ENCODE peak calls at places on chromosomes 6 and 20, in eight cellular contexts. P is vagina; O is effector memory CD4-positive, alpha-beta T cell; B is transverse colon; X is OCI-LY7; Q is neuronal stem cell; R is H1; W is HepG2. V is an unnamed sample. For H3K36me3, the result is how much of the 10 kb centered on the place peaks cover.

GRCh38 chr6:31272856-31273626 is 1.1 kb upstream of the HLA-C start:
- DNase-seq in P (no peak), O (no peak), B (no peak), X (peak), Q (no peak), R (no peak), W (no peak), V (no peak)

GRCh38 chr20:43916875-43917371 is 2.3 kb downstream of the TOX2 start:
- DNase-seq in P (no peak), O (no peak), B (no peak), X (no peak), Q (no peak), R (no peak), W (no peak), V (no peak)

GRCh38 chr20:48288930-48289507 is 503.7 kb upstream of the SULF2 start:
- DNase-seq in P (no peak), O (no peak), B (no peak), X (no peak), Q (no peak), R (no peak), W (peak), V (no peak)

GRCh38 chr20:52217689-52218395 is 26.3 kb upstream of the ZFP64 start:
- DNase-seq in P (no peak), O (no peak), B (no peak), X (no peak), Q (no peak), R (no peak), W (no peak), V (no peak)

GRCh38 chr6:116180375-116180774 is 54.4 kb upstream of the COL10A1 start:
- DNase-seq in P (no peak), O (no peak), B (no peak), X (no peak), Q (no peak), R (no peak), W (no peak), V (no peak)

GRCh38 chr20:14992961-14993360 is 655.5 kb upstream of the FLRT3 start:
- DNase-seq in P (no peak), O (no peak), B (no peak), X (no peak), Q (no peak), R (no peak), W (peak), V (no peak)

GRCh38 chr6:131134950-131135243 is 370 bp upstream of the AKAP7 start:
- DNase-seq in P (no peak), O (no peak), B (no peak), X (no peak), Q (no peak), R (no peak), W (no peak), V (no peak)

GRCh38 chr6:169846286-169847056 is 95.0 kb downstream of the ERMARD start:
- DNase-seq in P (no peak), O (no peak), B (no peak), X (no peak), Q (no peak), R (no peak), W (no peak), V (no peak)

GRCh38 chr20:9912858-9913434 is 74.1 kb upstream of the PAK5 start:
- DNase-seq in P (no peak), O (peak), B (peak), X (peak), Q (peak), R (peak), W (peak), V (peak)

GRCh38 chr6:56608332-56608731 is 34.4 kb downstream of the DST start:
- DNase-seq in P (no peak), O (no peak), B (no peak), X (no peak), Q (no peak), R (no peak), W (no peak), V (no peak)

GRCh38 chr6:56616967-56617366 is 25.7 kb downstream of the DST start:
- DNase-seq in P (no peak), O (no peak), B (no peak), X (no peak), Q (no peak), R (no peak), W (no peak), V (peak)

GRCh38 chr6:56618050-56618449 is 24.6 kb downstream of the DST start:
- DNase-seq in P (no peak), O (no peak), B (no peak), X (no peak), Q (no peak), R (peak), W (no peak), V (no peak)

GRCh38 chr6:56613247-56613851 is 29.3 kb downstream of the DST start:
- DNase-seq in P (no peak), O (no peak), B (no peak), X (no peak), Q (no peak), R (no peak), W (no peak), V (no peak)
- H3K36me3 ChIP-seq in P (under half), O (under half), B (under half), X (under half), Q (half or more), R (under half), W (under half), V (under half)

DNA sequence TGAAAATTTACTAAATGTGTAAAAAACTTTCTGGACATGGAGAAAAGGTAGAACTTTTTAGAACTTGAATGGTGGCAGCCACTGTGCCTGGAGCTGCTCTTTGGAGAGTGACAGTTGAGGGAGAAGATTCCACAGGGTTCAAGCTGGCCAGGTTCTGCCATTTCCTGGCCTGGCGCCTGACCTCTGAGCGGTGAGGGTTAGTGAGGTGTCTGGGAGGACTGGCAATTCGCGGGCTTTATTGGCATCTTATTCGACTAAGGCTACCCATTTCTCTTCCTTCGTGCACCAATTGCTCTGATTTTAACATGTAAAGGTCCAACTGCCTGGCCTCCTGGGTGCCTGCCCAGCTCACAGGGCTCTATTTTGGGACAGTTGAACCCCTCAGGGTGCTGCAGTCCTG is 2.4 kb downstream of the SNAI1 start:
- DNase-seq in P (no peak), O (no peak), B (no peak), X (no peak), Q (no peak), R (no peak), W (no peak), V (no peak)
- H3K4me3 ChIP-seq in P (peak), O (no peak), B (peak), X (no peak), Q (no peak), R (no peak), W (no peak), V (peak)

DNA sequence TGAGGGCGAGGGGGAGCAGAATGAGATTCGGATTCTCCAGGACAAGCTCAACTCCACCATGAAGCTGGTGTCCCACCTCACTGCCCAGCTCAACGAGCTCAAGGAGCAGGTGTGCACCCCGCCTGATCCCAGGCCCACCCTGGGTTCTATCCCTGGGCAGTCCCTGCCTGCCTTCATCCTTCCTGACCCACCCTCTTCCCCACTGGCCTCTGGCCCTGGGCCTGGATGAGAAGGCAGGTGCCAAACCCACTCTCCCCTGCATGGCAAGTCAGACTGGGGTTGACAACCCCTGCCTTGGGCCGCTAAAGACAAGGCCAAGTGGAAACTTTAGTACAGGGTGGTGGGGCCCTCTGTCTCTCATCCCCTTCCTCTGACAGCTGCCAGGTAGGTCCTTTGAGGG is 16.5 kb downstream of the UQCC2 start:
- DNase-seq in P (no peak), O (no peak), B (no peak), X (no peak), Q (no peak), R (no peak), W (no peak), V (peak)
- H3K36me3 ChIP-seq in P (under half), O (under half), B (under half), X (half or more), Q (half or more), R (half or more), W (under half), V (half or more)

GRCh38 chr6:155187994-155188706 is 75.7 kb upstream of the CLDN20 start:
- DNase-seq in P (no peak), O (no peak), B (no peak), X (no peak), Q (no peak), R (no peak), W (no peak), V (no peak)
- H3K4me3 ChIP-seq in P (no peak), O (no peak), B (no peak), X (no peak), Q (no peak), R (no peak), W (no peak), V (no peak)

GRCh38 chr20:62891111-62891510 is 29.5 kb upstream of the TCFL5 start:
- DNase-seq in P (no peak), O (no peak), B (no peak), X (no peak), Q (no peak), R (no peak), W (no peak), V (no peak)

GRCh38 chr20:62888910-62889309 is 27.3 kb upstream of the TCFL5 start:
- DNase-seq in P (no peak), O (no peak), B (no peak), X (no peak), Q (no peak), R (no peak), W (no peak), V (no peak)

GRCh38 chr20:62889411-62889810 is 27.8 kb upstream of the TCFL5 start:
- DNase-seq in P (no peak), O (no peak), B (no peak), X (no peak), Q (no peak), R (no peak), W (no peak), V (no peak)

GRCh38 chr20:62890444-62890843 is 28.8 kb upstream of the TCFL5 start:
- DNase-seq in P (no peak), O (no peak), B (no peak), X (no peak), Q (no peak), R (no peak), W (no peak), V (no peak)

GRCh38 chr20:62889871-62890270 is 28.2 kb upstream of the TCFL5 start:
- DNase-seq in P (no peak), O (no peak), B (no peak), X (no peak), Q (no peak), R (no peak), W (no peak), V (no peak)
- H3K36me3 ChIP-seq in P (half or more), O (half or more), B (under half), X (half or more), Q (half or more), R (half or more), W (under half), V (half or more)

V was measured in WERI-Rb-1.